ENCODE peak calls at places on chromosomes 13 and 19, in five cellular contexts. A is IMR-90, I is GM12878, L is K562, N is SK-N-SH. M is an unnamed sample.

GRCh38 chr19:4829001-4829712 is 2.4 kb downstream of the TICAM1 start:
- DNase-seq in A (no peak), I (no peak), L (peak; percentile 6), N (no peak), M (no peak)

GRCh38 chr13:85590231-85590931 is 208.8 kb downstream of the SLITRK6 start:
- DNase-seq in A (no peak), I (no peak), L (no peak), N (no peak), M (peak; percentile 58)

GRCh38 chr19:48695743-48696352 is at the start of gene FUT2:
- DNase-seq in A (no peak), I (no peak), L (peak; percentile 50), N (no peak), M (no peak)

GRCh38 chr19:29482855-29483640 is 42.7 kb upstream of the VSTM2B start:
- DNase-seq in A (no peak), I (no peak), L (no peak), N (no peak), M (no peak)

GRCh38 chr19:8877854-8878705 is 45.9 kb downstream of the MBD3L1 start:
- DNase-seq in A (no peak), I (no peak), L (peak; percentile 73), N (peak; percentile 53), M (peak; percentile 11)

GRCh38 chr13:109211616-109212015 is 574.8 kb downstream of the IRS2 start:
- DNase-seq in A (no peak), I (no peak), L (no peak), N (peak; percentile 46), M (peak; percentile 20)

GRCh38 chr13:52749446-52749845 is 9.8 kb upstream of the CNMD start:
- DNase-seq in A (no peak), I (no peak), L (no peak), N (peak; percentile 74), M (no peak)

GRCh38 chr13:114145722-114146121 is 13.3 kb upstream of the RASA3 start:
- DNase-seq in A (no peak), I (no peak), L (no peak), N (no peak), M (no peak)

DNA sequence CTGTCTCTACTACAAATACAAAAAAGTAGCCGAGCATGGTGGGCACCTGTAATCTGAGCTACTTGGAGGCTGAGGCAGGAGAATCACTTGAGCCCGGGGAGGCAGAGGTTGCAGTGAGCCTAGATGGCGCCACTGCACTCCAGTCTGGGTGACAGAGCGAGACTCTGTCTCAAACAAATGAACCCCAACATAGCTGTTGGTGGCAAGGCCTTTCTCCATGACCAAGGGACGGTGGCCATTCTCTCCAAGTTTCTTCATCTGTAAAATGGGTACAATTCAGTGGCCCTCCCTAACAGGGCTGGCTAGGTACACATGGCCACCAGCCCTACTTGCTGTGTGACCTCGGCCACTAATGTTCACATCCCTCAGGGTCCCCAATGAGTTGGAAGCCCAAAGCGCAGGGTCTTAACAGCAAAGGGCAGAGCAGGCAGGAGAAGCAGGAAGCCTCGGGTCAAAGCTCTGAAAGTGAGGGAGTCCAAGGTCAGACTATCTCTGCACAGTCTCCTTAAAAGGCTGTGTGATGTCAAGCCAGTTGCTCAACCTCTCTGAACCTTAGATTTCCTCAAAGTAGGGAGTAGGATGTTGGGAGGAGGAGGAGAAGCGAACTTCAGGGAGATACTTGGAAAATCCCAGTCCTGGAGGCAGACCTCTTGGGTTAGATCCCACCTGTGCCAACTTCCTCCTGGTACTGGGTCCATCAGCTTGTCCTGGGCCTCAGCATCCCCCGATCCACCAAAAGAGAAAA is 2.7 kb downstream of the JUND start:
- DNase-seq in A (no peak), I (no peak), L (peak; percentile 29), N (no peak), M (peak; percentile 44)
- TF ChIP-seq RCOR1 in A (no peak), I (no peak), L (peak; percentile 16), N (no peak), M (no peak)

DNA sequence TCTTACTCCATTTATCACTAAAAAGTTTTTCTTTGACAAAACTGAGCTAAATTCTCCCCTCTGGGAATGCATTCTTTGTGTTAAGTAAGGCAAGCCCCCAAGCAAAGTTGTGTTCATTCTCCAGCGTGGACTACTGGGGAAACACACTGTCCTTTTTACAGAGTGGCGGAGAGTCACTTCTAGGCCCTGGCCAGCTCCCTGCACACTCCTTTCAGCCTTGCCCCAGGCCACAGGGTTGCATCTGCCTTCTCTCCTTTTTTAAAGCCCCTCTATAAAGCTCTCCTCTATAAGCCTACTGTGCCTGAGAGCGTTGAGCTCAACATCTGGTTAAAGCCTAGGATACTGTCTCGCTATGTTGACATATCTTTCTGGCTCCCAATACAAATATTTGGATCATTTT is 803.4 kb downstream of the PCDH17 start:
- DNase-seq in A (no peak), I (no peak), L (no peak), N (no peak), M (no peak)
- TF ChIP-seq RCOR1 in A (no peak), I (no peak), L (no peak), N (no peak), M (no peak)

DNA sequence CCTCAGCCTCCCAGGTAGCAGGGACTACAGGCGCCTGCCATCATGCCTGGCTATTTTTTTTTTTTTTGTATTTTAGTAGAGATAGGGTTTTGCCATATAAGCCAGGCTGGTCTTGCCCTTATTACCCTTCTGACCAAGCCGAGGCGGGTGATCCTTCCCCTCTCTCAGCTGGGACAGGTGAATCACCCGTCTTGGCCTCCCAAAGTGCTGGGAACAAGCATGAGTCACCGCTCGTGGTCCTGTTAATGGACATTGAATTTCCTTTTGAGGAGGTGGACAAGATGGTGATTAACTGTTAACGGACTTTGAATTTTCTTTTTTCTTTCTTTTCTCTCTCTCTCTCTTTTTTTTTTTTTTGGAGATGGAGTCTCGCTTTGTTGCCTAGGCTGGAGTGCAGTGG is 10.6 kb downstream of the CD70 start:
- DNase-seq in A (peak; percentile 12), I (no peak), L (no peak), N (no peak), M (peak; percentile 69)
- TF ChIP-seq RCOR1 in A (no peak), I (no peak), L (no peak), N (no peak), M (no peak)

DNA sequence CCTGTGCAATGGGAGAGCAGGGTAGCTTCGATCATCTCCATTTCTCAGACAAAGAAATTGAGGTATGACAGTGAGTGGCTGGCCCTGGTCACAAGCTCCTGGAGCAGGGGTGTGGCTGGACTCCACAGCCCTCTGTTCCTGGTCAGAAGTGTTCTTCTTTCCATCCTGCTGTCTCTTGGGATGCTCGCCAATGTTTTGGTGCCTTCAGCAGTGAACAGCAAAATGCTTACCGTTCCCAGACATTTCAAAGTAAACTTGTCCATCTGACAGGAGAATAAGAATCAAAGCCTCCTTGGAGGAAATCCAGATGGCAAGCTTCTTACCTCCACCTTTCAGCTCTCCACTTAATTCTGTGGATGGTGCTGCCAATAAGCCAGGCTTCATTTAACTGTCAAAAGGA is 954.2 kb downstream of the UQCRFS1 start:
- DNase-seq in A (no peak), I (no peak), L (no peak), N (no peak), M (no peak)
- TF ChIP-seq RCOR1 in A (no peak), I (no peak), L (no peak), N (no peak), M (no peak)

DNA sequence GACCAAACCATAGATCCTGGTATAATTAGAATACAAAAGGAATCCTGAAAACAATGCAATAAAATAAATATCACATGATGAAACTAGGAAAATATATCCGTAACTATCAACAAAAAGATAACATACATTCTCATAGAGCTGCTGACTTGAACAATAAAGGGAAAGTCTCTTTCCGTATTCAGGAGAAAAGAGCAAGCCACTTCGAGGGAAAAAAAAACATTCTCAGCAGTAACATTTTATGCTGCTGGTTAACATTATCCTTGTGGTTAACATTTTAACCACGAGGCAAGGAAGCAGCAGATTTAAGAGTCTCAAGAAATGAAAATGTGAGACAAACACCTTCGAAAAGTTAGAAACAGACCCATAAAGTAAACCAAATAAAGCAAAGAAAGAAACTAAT is 25.8 kb downstream of the NALCN start:
- DNase-seq in A (peak; percentile 30), I (no peak), L (no peak), N (no peak), M (no peak)
- TF ChIP-seq RCOR1 in A (no peak), I (no peak), L (no peak), N (no peak), M (no peak)

DNA sequence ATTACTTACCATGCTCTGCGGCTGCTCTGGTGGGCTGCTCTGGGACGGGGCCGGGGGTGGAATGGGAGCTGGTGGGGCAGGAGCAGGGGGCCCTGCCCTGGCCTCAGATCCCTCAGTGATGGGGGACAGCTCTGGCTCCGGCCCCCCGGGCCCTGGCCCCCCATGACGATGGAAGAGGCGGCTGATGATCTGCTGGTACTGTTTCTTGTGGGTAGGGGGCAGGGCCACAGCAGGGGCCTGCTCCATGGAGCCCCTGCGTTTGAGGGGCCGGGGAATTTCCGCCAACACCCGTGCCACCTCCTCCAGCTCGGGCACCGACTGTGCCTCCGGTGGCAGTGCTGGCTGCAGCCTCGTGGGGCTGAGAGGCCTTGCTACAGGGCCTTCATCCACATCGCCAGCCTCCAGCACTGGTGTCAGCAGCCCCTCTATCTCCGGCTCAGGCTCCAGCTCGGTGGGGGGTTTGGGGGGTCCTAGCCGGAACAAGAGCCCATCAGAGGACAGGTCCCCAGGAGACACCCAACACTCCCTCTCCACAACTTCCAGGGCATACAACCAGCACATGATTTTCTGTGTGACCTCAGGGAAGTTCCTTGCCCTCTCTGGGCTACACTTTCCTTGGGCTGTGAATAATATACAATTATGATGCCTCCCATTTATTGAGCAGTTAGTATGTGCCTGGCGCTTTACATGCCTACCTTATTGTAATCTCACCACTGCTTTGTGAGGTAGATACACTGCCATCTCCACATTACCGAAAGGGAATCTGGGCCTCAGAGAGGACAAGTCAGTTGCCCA is 12.8 kb downstream of the PPP1R13L start:
- DNase-seq in A (no peak), I (no peak), L (no peak), N (no peak), M (no peak)
- TF ChIP-seq RCOR1 in A (no peak), I (no peak), L (no peak), N (no peak), M (no peak)

DNA sequence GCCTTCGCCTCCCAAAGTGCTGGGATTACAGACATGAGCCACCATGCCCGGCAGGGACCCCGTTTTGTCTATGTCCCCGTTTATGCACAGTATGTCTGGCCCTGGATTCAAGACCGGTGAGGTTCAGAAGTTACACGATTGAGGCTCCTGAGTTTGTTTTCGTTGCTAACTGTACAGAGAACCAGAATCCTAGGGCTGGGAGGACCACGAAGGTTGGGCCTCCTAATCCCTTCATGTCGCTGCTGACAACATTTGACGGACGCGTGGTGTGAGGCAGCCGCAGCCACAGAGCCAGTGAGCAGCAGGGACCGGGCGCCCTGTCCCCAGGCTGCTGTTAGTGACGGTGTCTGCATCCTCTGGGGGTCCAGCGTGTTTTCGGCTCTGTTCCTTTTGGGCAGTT is 91.4 kb downstream of the ATP11A start:
- DNase-seq in A (no peak), I (no peak), L (no peak), N (peak; percentile 47), M (no peak)
- TF ChIP-seq RCOR1 in A (no peak), I (no peak), L (no peak), N (no peak), M (no peak)

M was measured in A549.